ENCODE peak calls at places on chromosomes 7 and 10, in ten cellular contexts. P, S, G, W, O, F, E, H, C and B are unnamed samples.

GRCh38 chr10:96511044-96511945 is 2.4 kb downstream of the TLL2 start:
- DNase-seq in P (peak; percentile 43), S (peak; percentile 59), G (no peak), W (peak; percentile 47), O (peak; percentile 87), F (no peak), E (peak; percentile 75), H (peak; percentile 34), C (peak; percentile 66), B (no peak)

GRCh38 chr10:84256510-84257342 is 11.9 kb downstream of the RGR start:
- DNase-seq in P (peak; percentile 51), S (peak; percentile 47), G (peak; percentile 11), W (peak; percentile 41), O (peak; percentile 83), F (peak; percentile 89), E (peak; percentile 89), H (peak; percentile 69), C (peak; percentile 10), B (peak; percentile 80)

GRCh38 chr7:105806592-105807266 is 69.7 kb downstream of the ATXN7L1 start:
- DNase-seq in P (peak; percentile 34), S (no peak), G (no peak), W (peak; percentile 49), O (no peak), F (no peak), E (peak; percentile 60), H (no peak), C (peak; percentile 60), B (no peak)

GRCh38 chr10:62327897-62328296 is 46.3 kb upstream of the ZNF365 start:
- DNase-seq in P (no peak), S (no peak), G (no peak), W (no peak), O (no peak), F (no peak), E (no peak), H (no peak), C (no peak), B (no peak)

GRCh38 chr10:68536973-68537372 is 9.7 kb upstream of the SLC25A16 start:
- DNase-seq in P (no peak), S (no peak), G (no peak), W (no peak), O (no peak), F (no peak), E (no peak), H (no peak), C (no peak), B (no peak)

GRCh38 chr10:127908958-127909267 is 2.0 kb downstream of the PTPRE start:
- DNase-seq in P (no peak), S (no peak), G (no peak), W (no peak), O (no peak), F (no peak), E (no peak), H (no peak), C (no peak), B (no peak)

GRCh38 chr10:7933757-7934156 is 115.5 kb downstream of the TAF3 start:
- DNase-seq in P (no peak), S (no peak), G (no peak), W (no peak), O (no peak), F (no peak), E (no peak), H (no peak), C (no peak), B (no peak)

GRCh38 chr7:100577507-100577906 is 3.8 kb upstream of the SAP25 start:
- DNase-seq in P (no peak), S (no peak), G (no peak), W (no peak), O (no peak), F (peak; percentile 50), E (no peak), H (no peak), C (no peak), B (peak; percentile 35)

GRCh38 chr10:98309366-98310355 is 41.7 kb upstream of the LOXL4 start:
- DNase-seq in P (peak; percentile 81), S (peak; percentile 12), G (peak; percentile 17), W (peak; percentile 32), O (peak; percentile 94), F (peak; percentile 89), E (peak; percentile 88), H (peak; percentile 84), C (peak; percentile 37), B (peak; percentile 82)

GRCh38 chr10:47104786-47105385 is 193.7 kb downstream of the PTPN20 start:
- DNase-seq in P (no peak), S (no peak), G (no peak), W (no peak), O (no peak), F (peak; percentile 62), E (peak; percentile 47), H (no peak), C (peak; percentile 1), B (no peak)

GRCh38 chr10:132961864-132962622 is 19.7 kb upstream of the CFAP46 start:
- DNase-seq in P (peak; percentile 73), S (no peak), G (peak; percentile 18), W (peak; percentile 49), O (peak; percentile 93), F (peak; percentile 85), E (peak; percentile 86), H (peak; percentile 85), C (peak; percentile 73), B (peak; percentile 68)

GRCh38 chr7:148925836-148926235 is 41.7 kb upstream of the EZH2 start:
- DNase-seq in P (no peak), S (no peak), G (no peak), W (no peak), O (no peak), F (no peak), E (no peak), H (no peak), C (no peak), B (no peak)

GRCh38 chr10:34941471-34942357 is 126.6 kb upstream of the PARD3 start:
- DNase-seq in P (no peak), S (no peak), G (no peak), W (no peak), O (no peak), F (no peak), E (no peak), H (no peak), C (no peak), B (no peak)

GRCh38 chr10:133525444-133525843 is 1.7 kb upstream of the CYP2E1 start:
- DNase-seq in P (no peak), S (no peak), G (no peak), W (no peak), O (no peak), F (no peak), E (no peak), H (no peak), C (no peak), B (no peak)

GRCh38 chr10:21860718-21861117 is 142.8 kb downstream of the DNAJC1 start:
- DNase-seq in P (no peak), S (no peak), G (no peak), W (no peak), O (no peak), F (no peak), E (no peak), H (no peak), C (no peak), B (no peak)

GRCh38 chr7:132213583-132213982 is 362.7 kb downstream of the PLXNA4 start:
- DNase-seq in P (no peak), S (no peak), G (no peak), W (no peak), O (peak; percentile 51), F (no peak), E (no peak), H (no peak), C (no peak), B (no peak)

GRCh38 chr7:91054374-91054773 is 209.9 kb upstream of the FZD1 start:
- DNase-seq in P (no peak), S (no peak), G (no peak), W (no peak), O (no peak), F (no peak), E (no peak), H (no peak), C (no peak), B (no peak)

GRCh38 chr10:131909929-131910328 is 9.1 kb downstream of the PPP2R2D start:
- DNase-seq in P (no peak), S (no peak), G (no peak), W (no peak), O (no peak), F (no peak), E (no peak), H (no peak), C (no peak), B (no peak)

GRCh38 chr10:42985436-42986316 is 91.2 kb upstream of the RET start:
- DNase-seq in P (no peak), S (no peak), G (no peak), W (no peak), O (no peak), F (peak; percentile 41), E (peak; percentile 41), H (no peak), C (no peak), B (no peak)

GRCh38 chr7:120833551-120833950 is 24.4 kb downstream of the TSPAN12 start:
- DNase-seq in P (no peak), S (peak; percentile 56), G (no peak), W (no peak), O (no peak), F (no peak), E (no peak), H (no peak), C (no peak), B (no peak)

GRCh38 chr7:49639068-49639593 is 134.3 kb upstream of the VWC2 start:
- DNase-seq in P (no peak), S (no peak), G (no peak), W (no peak), O (no peak), F (no peak), E (no peak), H (no peak), C (no peak), B (no peak)

GRCh38 chr7:150912427-150912826 is 60.1 kb downstream of the AOC1 start:
- DNase-seq in P (no peak), S (no peak), G (no peak), W (no peak), O (no peak), F (no peak), E (no peak), H (no peak), C (no peak), B (no peak)

GRCh38 chr7:51141451-51141971 is 175.1 kb downstream of the COBL start:
- DNase-seq in P (peak; percentile 49), S (peak; percentile 43), G (peak; percentile 10), W (no peak), O (peak; percentile 75), F (no peak), E (peak; percentile 58), H (no peak), C (peak; percentile 10), B (no peak)

GRCh38 chr7:46178685-46179084 is 257.6 kb upstream of the IGFBP3 start:
- DNase-seq in P (no peak), S (no peak), G (no peak), W (no peak), O (no peak), F (no peak), E (peak; percentile 9), H (no peak), C (no peak), B (no peak)

GRCh38 chr7:93757421-93757820 is 133.1 kb downstream of the TFPI2 start:
- DNase-seq in P (no peak), S (no peak), G (no peak), W (no peak), O (no peak), F (no peak), E (no peak), H (no peak), C (no peak), B (no peak)

GRCh38 chr10:84668186-84668763 is 339.9 kb downstream of the CCSER2 start:
- DNase-seq in P (no peak), S (no peak), G (no peak), W (no peak), O (no peak), F (no peak), E (no peak), H (no peak), C (no peak), B (no peak)

GRCh38 chr7:157464111-157464970 is 127.5 kb downstream of the DNAJB6 start:
- DNase-seq in P (peak; percentile 68), S (no peak), G (no peak), W (no peak), O (no peak), F (no peak), E (peak; percentile 46), H (no peak), C (no peak), B (no peak)

GRCh38 chr10:74289956-74290355 is 138.9 kb downstream of the ADK start:
- DNase-seq in P (no peak), S (no peak), G (no peak), W (no peak), O (no peak), F (no peak), E (no peak), H (no peak), C (no peak), B (no peak)